ENCODE peak calls at places on chromosomes 1 and 21, in ten cellular contexts. U, H, I, N, J, C, Z, W, S and R are unnamed samples.

GRCh38 chr1:19877821-19878636 is 4.2 kb upstream of the OTUD3 start:
- DNase-seq in U (no peak), H (no peak), I (no peak), N (no peak), J (peak), C (no peak), Z (no peak), W (no peak), S (no peak), R (peak)

GRCh38 chr1:18529714-18530113 is 49.0 kb downstream of the KLHDC7A start:
- DNase-seq in U (no peak), H (no peak), I (no peak), N (no peak), J (no peak), C (no peak), Z (no peak), W (no peak), S (no peak), R (no peak)

GRCh38 chr1:112298558-112298957 is 97.5 kb upstream of the CTTNBP2NL start:
- DNase-seq in U (peak), H (peak), I (peak), N (peak), J (peak), C (peak), Z (peak), W (no peak), S (peak), R (peak)

GRCh38 chr21:34498623-34499022 is 13.4 kb downstream of the KCNE1 start:
- DNase-seq in U (no peak), H (no peak), I (no peak), N (no peak), J (no peak), C (no peak), Z (no peak), W (no peak), S (peak), R (no peak)

GRCh38 chr1:46219551-46220520 is 16.7 kb downstream of the LURAP1 start:
- DNase-seq in U (no peak), H (no peak), I (no peak), N (no peak), J (no peak), C (no peak), Z (no peak), W (no peak), S (no peak), R (no peak)

GRCh38 chr1:51768971-51769601 is 109.4 kb downstream of the NRDC start:
- DNase-seq in U (peak), H (peak), I (peak), N (peak), J (peak), C (peak), Z (peak), W (no peak), S (peak), R (peak)

GRCh38 chr1:17017435-17017834 is 5.7 kb upstream of the ATP13A2 start:
- DNase-seq in U (no peak), H (no peak), I (no peak), N (no peak), J (no peak), C (no peak), Z (no peak), W (no peak), S (no peak), R (no peak)

GRCh38 chr1:23555949-23556640 is 3.2 kb downstream of the ID3 start:
- DNase-seq in U (peak), H (no peak), I (peak), N (peak), J (peak), C (peak), Z (peak), W (no peak), S (peak), R (no peak)

GRCh38 chr1:183588827-183589226 is 1.4 kb downstream of the NCF2 start:
- DNase-seq in U (peak), H (no peak), I (peak), N (no peak), J (no peak), C (no peak), Z (no peak), W (no peak), S (no peak), R (no peak)

GRCh38 chr1:89635825-89636815 is 3.2 kb downstream of the LRRC8C start:
- DNase-seq in U (peak), H (no peak), I (no peak), N (no peak), J (peak), C (peak), Z (no peak), W (no peak), S (peak), R (no peak)

GRCh38 chr1:172347416-172347815 is 73.1 kb upstream of the C1orf105 start:
- DNase-seq in U (no peak), H (no peak), I (no peak), N (no peak), J (no peak), C (no peak), Z (no peak), W (no peak), S (no peak), R (no peak)

GRCh38 chr1:227369102-227369760 is 50.9 kb upstream of the CDC42BPA start:
- DNase-seq in U (no peak), H (no peak), I (no peak), N (peak), J (no peak), C (no peak), Z (no peak), W (no peak), S (no peak), R (no peak)

GRCh38 chr1:205314986-205315618 is 6.4 kb downstream of the NUAK2 start:
- DNase-seq in U (no peak), H (no peak), I (peak), N (no peak), J (no peak), C (no peak), Z (no peak), W (no peak), S (no peak), R (no peak)

GRCh38 chr1:222654849-222655248 is 37.0 kb downstream of the MIA3 start:
- DNase-seq in U (no peak), H (peak), I (peak), N (no peak), J (no peak), C (peak), Z (no peak), W (peak), S (peak), R (peak)

GRCh38 chr1:232177438-232177837 is 452.5 kb downstream of the SIPA1L2 start:
- DNase-seq in U (no peak), H (no peak), I (no peak), N (no peak), J (no peak), C (no peak), Z (no peak), W (no peak), S (no peak), R (no peak)

GRCh38 chr1:81781749-81782148 is 19.0 kb upstream of the ADGRL2 start:
- DNase-seq in U (no peak), H (no peak), I (no peak), N (no peak), J (no peak), C (no peak), Z (no peak), W (no peak), S (no peak), R (no peak)

GRCh38 chr1:115976900-115977480 is 677 bp downstream of the SLC22A15 start:
- DNase-seq in U (no peak), H (no peak), I (no peak), N (no peak), J (peak), C (no peak), Z (no peak), W (no peak), S (no peak), R (peak)

GRCh38 chr1:170063109-170063826 is 11.2 kb downstream of the KIFAP3 start:
- DNase-seq in U (peak), H (no peak), I (no peak), N (no peak), J (peak), C (no peak), Z (no peak), W (no peak), S (no peak), R (no peak)

GRCh38 chr1:48674641-48675040 is 102.0 kb downstream of the BEND5 start:
- DNase-seq in U (no peak), H (no peak), I (no peak), N (no peak), J (peak), C (peak), Z (no peak), W (no peak), S (peak), R (peak)

GRCh38 chr1:54272772-54273091 is 72.8 kb downstream of the MRPL37 start:
- DNase-seq in U (no peak), H (no peak), I (no peak), N (no peak), J (no peak), C (no peak), Z (no peak), W (no peak), S (no peak), R (no peak)

GRCh38 chr1:54272134-54272533 is 72.2 kb downstream of the MRPL37 start:
- DNase-seq in U (no peak), H (no peak), I (no peak), N (no peak), J (peak), C (no peak), Z (no peak), W (no peak), S (no peak), R (no peak)

GRCh38 chr1:54274448-54274847 is 74.5 kb downstream of the MRPL37 start:
- DNase-seq in U (no peak), H (no peak), I (no peak), N (no peak), J (no peak), C (no peak), Z (no peak), W (no peak), S (no peak), R (no peak)

GRCh38 chr1:54273837-54274192 is 73.8 kb downstream of the MRPL37 start:
- DNase-seq in U (no peak), H (no peak), I (no peak), N (no peak), J (no peak), C (peak), Z (no peak), W (no peak), S (peak), R (no peak)

DNA sequence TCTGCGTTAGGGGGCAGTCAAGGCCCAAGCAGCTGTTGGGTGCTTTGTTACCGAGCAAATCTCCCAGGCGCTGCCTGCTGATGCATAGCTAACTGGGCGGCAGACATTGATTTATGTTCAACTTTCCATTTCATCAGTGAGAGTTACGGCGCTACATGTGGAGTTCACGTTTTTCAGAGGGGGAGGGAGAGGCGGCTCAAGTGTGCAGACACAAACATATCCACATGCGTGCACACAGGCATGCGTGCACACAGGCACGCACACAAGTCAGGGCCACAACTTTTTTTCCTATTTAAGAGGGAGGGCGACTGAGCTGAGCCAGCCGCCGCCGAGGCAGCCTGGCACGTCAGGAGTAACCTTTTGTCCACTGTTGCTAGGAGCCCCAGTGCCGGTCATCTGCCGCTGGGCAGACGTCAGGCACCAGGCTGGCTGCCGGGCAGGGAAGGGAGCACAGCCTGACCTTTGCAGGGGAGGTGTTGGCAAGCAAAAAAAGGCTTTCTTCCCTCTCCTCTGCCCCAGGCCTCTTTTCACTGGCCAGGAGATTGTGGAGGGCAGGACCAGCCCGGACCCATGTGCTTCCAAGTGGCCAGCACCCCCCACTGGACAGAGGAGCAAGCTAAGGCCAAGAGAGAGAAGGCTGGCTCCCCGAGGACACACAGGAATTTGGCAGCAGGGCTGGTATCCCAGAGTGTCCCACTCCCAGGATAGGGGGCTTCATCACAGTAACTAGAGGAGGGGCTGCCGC is 73.3 kb downstream of the MRPL37 start:
- DNase-seq in U (no peak), H (no peak), I (peak), N (no peak), J (no peak), C (peak), Z (peak), W (no peak), S (peak), R (no peak)
- TF ChIP-seq CTCF in U (no peak), H (no peak), I (peak), N (peak), J (no peak), C (peak), Z (peak), W (peak), S (no peak), R (no peak)

GRCh38 chr1:3846521-3846920 is 10.5 kb downstream of the CEP104 start:
- DNase-seq in U (no peak), H (no peak), I (no peak), N (no peak), J (no peak), C (no peak), Z (no peak), W (no peak), S (no peak), R (no peak)
- TF ChIP-seq CTCF in U (no peak), H (no peak), I (no peak), N (no peak), J (no peak), C (no peak), Z (no peak), W (no peak), S (no peak), R (no peak)

GRCh38 chr1:210372931-210373627 is 44.4 kb downstream of the HHAT start:
- DNase-seq in U (no peak), H (no peak), I (no peak), N (no peak), J (no peak), C (no peak), Z (no peak), W (no peak), S (no peak), R (no peak)

GRCh38 chr1:210372491-210372890 is 43.8 kb downstream of the HHAT start:
- DNase-seq in U (no peak), H (no peak), I (no peak), N (no peak), J (no peak), C (no peak), Z (no peak), W (no peak), S (no peak), R (no peak)

GRCh38 chr1:210373628-210373877 is 44.9 kb downstream of the HHAT start:
- DNase-seq in U (no peak), H (no peak), I (no peak), N (no peak), J (no peak), C (no peak), Z (no peak), W (no peak), S (no peak), R (no peak)

GRCh38 chr1:210374600-210374953 is 45.9 kb downstream of the HHAT start:
- DNase-seq in U (no peak), H (no peak), I (no peak), N (no peak), J (no peak), C (no peak), Z (no peak), W (no peak), S (no peak), R (peak)

DNA sequence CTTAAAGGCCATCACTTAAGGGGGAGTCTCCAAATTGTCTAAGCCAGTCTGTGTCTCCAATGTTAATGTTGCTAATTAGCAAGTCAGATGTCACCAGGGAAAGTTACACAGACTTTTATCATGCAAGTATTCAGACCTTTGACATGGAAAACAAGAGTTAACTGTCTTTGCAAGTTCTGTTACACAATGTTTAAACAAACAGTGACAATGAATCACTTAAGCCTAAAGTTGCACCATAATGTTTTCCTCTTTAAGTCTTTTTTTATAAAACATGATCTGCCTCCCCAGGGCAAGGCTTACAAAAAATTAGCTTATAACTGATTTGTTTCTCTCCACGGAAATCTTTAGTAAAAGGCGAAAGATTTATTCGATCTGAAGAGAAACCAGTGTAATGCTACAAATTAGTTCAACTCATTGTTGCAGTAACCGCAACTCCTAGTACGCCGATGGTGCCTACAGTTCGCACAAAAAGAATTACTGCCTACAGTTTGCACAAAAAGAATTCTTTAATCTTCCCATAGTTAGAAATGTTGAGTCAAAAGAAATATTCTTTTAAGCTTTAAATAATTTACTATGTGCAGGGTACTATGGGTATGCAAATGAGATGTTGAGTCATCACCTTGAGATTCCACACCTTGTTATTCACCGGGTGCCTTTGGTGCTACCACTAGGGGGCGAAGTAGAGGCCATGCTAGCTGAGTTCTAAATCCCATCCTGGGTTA is 45.3 kb downstream of the HHAT start:
- DNase-seq in U (peak), H (peak), I (peak), N (peak), J (peak), C (peak), Z (peak), W (no peak), S (peak), R (peak)
- TF ChIP-seq CTCF in U (peak), H (peak), I (peak), N (peak), J (peak), C (peak), Z (peak), W (peak), S (peak), R (peak)

GRCh38 chr1:82795503-82796149 is 994.9 kb downstream of the ADGRL2 start:
- DNase-seq in U (no peak), H (no peak), I (no peak), N (no peak), J (no peak), C (peak), Z (no peak), W (no peak), S (no peak), R (peak)
- TF ChIP-seq CTCF in U (no peak), H (no peak), I (no peak), N (no peak), J (no peak), C (no peak), Z (no peak), W (no peak), S (no peak), R (no peak)